ENCODE peak calls at places on chromosome 21, in five cellular contexts. K, Q, F, G and Z are unnamed samples.

GRCh38 chr21:41777934-41778815 is 11.3 kb upstream of the RIPK4 start:
- DNase-seq in K (peak), F (peak), G (peak), Q (peak), Z (peak)

GRCh38 chr21:33261635-33262034 is 4.5 kb upstream of the IL10RB start:
- DNase-seq in K (no peak), Q (peak), F (peak), G (no peak), Z (no peak)

GRCh38 chr21:41611966-41612606 is 104.1 kb upstream of the TMPRSS2 start:
- DNase-seq in F (no peak), K (peak), Q (peak), G (peak), Z (peak)

GRCh38 chr21:42047821-42048613 is 23.1 kb upstream of the UMODL1 start:
- DNase-seq in G (no peak), Q (no peak), F (peak), K (no peak), Z (no peak)

GRCh38 chr21:39377444-39378050 is 28.7 kb upstream of the HMGN1 start:
- DNase-seq in K (no peak), Q (no peak), F (no peak), G (peak), Z (no peak)

GRCh38 chr21:26067836-26068401 is 102.7 kb downstream of the APP start:
- DNase-seq in F (no peak), K (no peak), Q (no peak), G (no peak), Z (no peak)

GRCh38 chr21:21481238-21481637 is 483.0 kb downstream of the NCAM2 start:
- DNase-seq in Q (no peak), G (no peak), K (no peak), F (peak), Z (no peak)

GRCh38 chr21:32611471-32611997 is 643 bp downstream of the CFAP298 start:
- DNase-seq in Q (peak), K (no peak), F (no peak), G (peak), Z (peak)

GRCh38 chr21:29372063-29372802 is 73.5 kb downstream of the BACH1 start:
- DNase-seq in Q (peak), F (peak), K (peak), G (peak), Z (peak)

DNA sequence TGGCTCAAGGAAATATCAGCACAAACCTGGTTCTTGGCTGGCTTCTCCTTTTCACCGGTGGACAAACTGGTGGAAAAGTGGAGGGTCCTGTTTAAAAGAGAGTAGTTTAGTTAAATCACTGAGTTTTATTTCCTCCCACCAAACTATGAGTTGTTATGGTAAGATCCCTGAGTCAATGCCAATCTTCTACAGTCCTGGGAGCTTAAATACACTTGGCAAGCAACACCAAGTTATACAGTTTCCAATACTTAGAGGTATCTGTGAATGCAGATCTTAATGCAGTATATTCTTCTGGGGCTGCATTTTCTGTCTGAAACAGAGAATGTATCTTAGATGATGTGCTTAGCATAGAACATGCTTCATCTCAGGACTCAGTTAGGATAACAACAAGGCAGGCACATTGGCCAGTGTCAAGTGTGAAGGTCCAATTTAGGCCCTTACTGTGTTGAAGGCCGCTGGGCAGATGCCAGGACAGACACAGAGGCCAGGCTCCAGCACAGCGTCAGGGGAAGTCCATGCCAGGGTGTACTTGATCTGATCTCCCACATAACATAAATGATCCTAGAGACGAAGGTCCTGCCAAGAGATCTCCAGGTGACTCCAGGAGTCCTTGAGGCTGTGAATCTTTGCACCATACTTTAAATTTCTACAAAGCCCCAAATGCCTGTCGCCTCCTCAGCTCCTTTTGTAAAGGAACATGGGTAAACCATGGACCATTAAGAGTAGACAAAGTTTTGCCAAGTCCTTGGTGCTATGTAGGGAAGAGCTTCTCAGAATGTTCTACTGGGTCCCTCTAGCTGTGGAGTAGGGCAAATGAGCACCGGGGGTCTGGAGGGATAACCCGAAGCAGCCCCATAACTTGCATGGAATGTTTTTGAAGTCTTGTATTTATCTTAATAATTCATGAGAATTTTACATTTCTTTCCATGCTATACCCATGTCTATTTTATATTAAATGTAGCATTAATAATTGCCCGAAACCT is 76.8 kb downstream of the KCNJ15 start:
- DNase-seq in F (peak), K (no peak), Q (no peak), G (no peak), Z (no peak)
- TF ChIP-seq CTCF in F (peak), K (no peak), Q (no peak), G (no peak), Z (no peak)

GRCh38 chr21:34279883-34280282 is 83.9 kb upstream of the KCNE2 start:
- DNase-seq in G (no peak), F (no peak), K (no peak), Q (no peak), Z (no peak)

GRCh38 chr21:34279285-34279684 is 84.5 kb upstream of the KCNE2 start:
- DNase-seq in Q (no peak), K (no peak), G (no peak), F (no peak), Z (no peak)

GRCh38 chr21:34276711-34277425 is 86.9 kb upstream of the KCNE2 start:
- DNase-seq in F (no peak), K (no peak), Q (no peak), G (no peak), Z (no peak)

GRCh38 chr21:34280389-34280795 is 83.4 kb upstream of the KCNE2 start:
- DNase-seq in F (peak), G (no peak), K (peak), Q (no peak), Z (no peak)

GRCh38 chr21:34278451-34278850 is 85.4 kb upstream of the KCNE2 start:
- DNase-seq in Q (no peak), G (no peak), F (no peak), K (no peak), Z (no peak)
- TF ChIP-seq CTCF in Q (no peak), G (no peak), F (no peak), K (no peak), Z (no peak)

DNA sequence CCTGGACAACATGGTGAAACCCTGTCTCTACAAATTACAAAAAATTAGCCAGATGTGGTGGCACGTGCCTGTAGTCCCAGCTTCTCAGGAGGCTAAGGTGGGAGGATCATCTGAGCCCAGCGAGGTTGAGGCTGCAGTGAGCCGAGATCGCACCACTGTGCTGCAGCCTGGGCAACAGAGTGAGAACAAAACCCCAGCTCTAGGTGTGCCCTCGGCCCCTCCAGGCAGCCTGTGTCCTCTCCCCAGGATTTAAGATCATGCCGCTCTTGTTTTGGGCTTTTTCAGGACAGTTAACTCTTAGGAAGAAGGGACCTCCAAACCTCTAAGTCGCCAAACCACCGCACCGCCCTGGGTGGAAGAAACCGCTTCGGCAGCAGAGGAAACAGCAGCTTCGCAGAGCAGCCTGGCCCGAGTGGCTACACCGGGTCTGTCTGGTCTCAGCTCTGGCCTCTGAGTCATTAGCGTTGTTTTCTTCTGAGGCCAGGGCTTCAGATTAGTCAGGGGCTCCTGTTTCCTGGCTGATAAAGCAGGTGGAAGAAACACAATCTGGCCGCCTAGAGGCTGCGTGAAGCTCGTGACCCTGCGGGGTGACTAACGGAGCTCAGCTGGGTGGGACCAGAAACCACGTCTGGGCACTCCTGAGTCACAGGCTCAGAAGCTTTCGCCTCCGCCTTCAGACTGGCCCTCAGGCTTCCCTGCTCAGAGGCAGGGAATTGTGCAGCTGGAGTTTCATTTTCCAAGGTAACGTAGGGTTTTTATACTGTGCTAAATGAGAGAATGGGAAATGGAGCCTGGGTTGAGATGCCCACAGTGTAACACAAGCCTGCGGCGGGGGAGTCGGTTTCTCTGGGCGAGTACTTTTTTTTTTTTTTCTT is 44.7 kb downstream of the CHAF1B start:
- DNase-seq in K (peak), Q (no peak), G (peak), F (peak), Z (peak)
- TF ChIP-seq CTCF in K (no peak), Q (no peak), G (no peak), F (no peak), Z (no peak)

GRCh38 chr21:30962013-30962412 is 76.3 kb downstream of the KRTAP19-8 start:
- DNase-seq in G (no peak), K (no peak), Q (no peak), F (no peak), Z (no peak)
- TF ChIP-seq CTCF in G (peak), K (no peak), Q (peak), F (no peak), Z (no peak)

DNA sequence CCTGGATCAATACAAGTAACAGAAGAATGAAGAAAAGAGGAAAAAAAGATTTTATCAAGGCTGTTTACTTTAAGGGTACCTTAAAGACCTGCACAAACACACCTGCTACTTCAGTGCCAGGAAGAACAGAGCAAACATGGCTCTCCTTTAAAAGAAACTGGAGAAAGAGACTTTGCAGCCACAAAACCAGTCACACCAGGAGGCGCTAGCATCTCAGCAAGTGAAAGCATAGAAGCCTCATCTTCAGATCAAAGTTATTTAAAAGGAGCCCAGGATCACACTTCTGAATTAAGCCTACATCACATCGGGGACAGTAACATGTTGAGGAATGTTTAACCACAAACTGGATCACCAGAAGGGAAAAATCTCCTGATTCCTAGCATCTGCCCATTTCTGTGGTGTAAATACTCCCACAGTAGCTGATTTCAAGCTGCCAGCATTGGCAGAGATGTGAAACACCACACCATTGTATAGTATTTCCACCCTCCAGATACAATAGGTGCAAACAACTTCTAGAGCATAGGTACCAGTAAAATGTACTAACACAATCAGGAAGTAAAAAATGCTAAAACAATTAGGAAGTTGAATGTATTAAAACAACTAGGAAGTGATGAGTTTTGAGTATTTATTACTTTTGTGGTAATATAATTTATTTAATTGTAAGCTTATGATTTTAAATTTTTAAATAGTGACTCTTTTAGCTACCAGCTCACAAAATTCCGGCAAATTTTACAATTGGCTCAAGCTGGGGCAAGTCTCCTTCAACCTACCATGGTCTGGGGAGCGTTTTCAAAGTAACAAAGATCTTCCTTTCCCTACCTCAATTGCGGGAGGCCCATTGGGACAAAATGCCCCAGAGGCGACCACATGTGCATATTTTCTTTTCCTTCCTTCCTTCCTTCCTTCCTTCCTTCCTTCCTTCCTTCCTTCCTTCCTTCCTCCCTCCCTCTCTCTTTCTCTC is 105.3 kb upstream of the CLDN14 start:
- DNase-seq in K (no peak), G (no peak), Q (peak), F (no peak), Z (no peak)
- TF ChIP-seq CTCF in K (no peak), G (no peak), Q (peak), F (no peak), Z (no peak)

GRCh38 chr21:43355925-43356289 is 71.0 kb downstream of the SIK1 start:
- DNase-seq in G (peak), K (no peak), F (no peak), Q (no peak), Z (peak)
- TF ChIP-seq CTCF in G (no peak), K (no peak), F (no peak), Q (no peak), Z (no peak)

GRCh38 chr21:16605588-16605987 is 875.8 kb downstream of the USP25 start:
- DNase-seq in F (peak), G (no peak), Q (no peak), K (no peak), Z (no peak)

DNA sequence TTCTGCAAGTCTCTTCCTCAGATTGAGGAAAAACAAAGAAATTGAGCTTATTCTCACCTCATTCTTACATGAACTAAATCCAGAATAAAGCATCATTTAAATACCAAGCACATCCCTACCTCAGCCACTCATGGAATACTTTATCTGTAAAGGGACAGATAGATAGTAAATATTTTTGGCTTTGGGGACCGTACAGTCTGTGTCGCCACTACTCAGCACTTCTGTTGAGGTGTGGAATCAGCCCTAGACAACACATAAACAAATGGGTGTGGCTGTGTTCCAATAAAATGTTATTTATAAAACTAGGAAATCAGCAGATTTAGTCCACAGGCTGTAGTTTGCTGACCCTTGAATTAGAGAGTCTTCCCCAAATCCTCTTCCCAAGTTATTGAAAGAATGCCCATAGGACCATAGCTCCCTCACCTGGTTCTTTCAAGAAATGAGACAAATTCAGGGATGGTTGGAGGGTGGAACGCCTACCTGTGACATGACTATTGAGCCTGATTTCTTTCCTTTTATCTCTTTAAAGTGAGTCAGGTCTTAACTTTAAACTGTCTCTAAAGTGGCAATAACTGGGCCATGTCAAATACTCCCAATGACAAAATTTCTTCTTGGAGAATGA is 878.5 kb downstream of the USP25 start:
- DNase-seq in K (no peak), F (peak), Q (no peak), G (no peak), Z (no peak)
- TF ChIP-seq CTCF in K (no peak), F (no peak), Q (peak), G (peak), Z (no peak)

GRCh38 chr21:27715131-27715530 is 748.2 kb upstream of the ADAMTS5 start:
- DNase-seq in K (no peak), Q (no peak), F (no peak), G (no peak), Z (no peak)

GRCh38 chr21:27713159-27714109 is 746.5 kb upstream of the ADAMTS5 start:
- DNase-seq in G (no peak), K (peak), Q (no peak), F (no peak), Z (no peak)

GRCh38 chr21:27721675-27722074 is 754.8 kb upstream of the ADAMTS5 start:
- DNase-seq in K (no peak), Q (no peak), G (no peak), F (no peak), Z (peak)

GRCh38 chr21:27722095-27722494 is 755.2 kb upstream of the ADAMTS5 start:
- DNase-seq in G (peak), F (no peak), Q (no peak), K (no peak), Z (peak)

GRCh38 chr21:27719226-27719625 is 752.3 kb upstream of the ADAMTS5 start:
- DNase-seq in Q (no peak), F (no peak), K (no peak), G (no peak), Z (no peak)
- TF ChIP-seq CTCF in Q (no peak), F (no peak), K (no peak), G (no peak), Z (no peak)

DNA sequence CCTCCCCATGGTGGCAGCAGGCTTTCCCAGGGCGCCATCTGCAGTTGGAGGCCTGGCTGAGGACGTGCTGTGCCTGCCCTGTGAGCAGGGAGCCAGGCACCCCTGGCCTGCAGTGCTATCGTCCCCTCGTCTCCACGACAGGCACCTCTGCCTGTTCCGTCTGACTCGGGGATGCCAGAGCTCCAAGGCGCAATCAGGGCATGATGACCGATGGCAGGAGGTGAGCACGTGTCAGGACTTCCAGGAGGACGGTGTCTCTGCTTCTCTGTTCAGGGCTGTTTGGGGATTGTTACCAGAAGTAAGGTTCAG is 125.2 kb downstream of the PCBP3 start:
- DNase-seq in G (no peak), Q (no peak), K (no peak), F (no peak), Z (no peak)
- TF ChIP-seq CTCF in G (no peak), Q (no peak), K (no peak), F (no peak), Z (no peak)

GRCh38 chr21:40386981-40387380 is 460.0 kb downstream of the DSCAM start:
- DNase-seq in F (no peak), Q (no peak), K (no peak), G (no peak), Z (no peak)

GRCh38 chr21:40383951-40384350 is 463.0 kb downstream of the DSCAM start:
- DNase-seq in F (no peak), G (no peak), K (no peak), Q (no peak), Z (no peak)

GRCh38 chr21:40385883-40386282 is 461.1 kb downstream of the DSCAM start:
- DNase-seq in K (no peak), F (no peak), G (no peak), Q (no peak), Z (no peak)

GRCh38 chr21:40388046-40388445 is 458.9 kb downstream of the DSCAM start:
- DNase-seq in F (no peak), G (no peak), K (no peak), Q (no peak), Z (no peak)

GRCh38 chr21:40386301-40386911 is 460.6 kb downstream of the DSCAM start:
- DNase-seq in G (peak), Q (peak), K (no peak), F (no peak), Z (no peak)
- TF ChIP-seq CTCF in G (peak), Q (peak), K (peak), F (peak), Z (no peak)